ENCODE peak calls at places on chromosomes 4 and X, in four cellular contexts. I, U, P and D are unnamed samples.

GRCh38 chr4:140266958-140267568 is 106.4 kb upstream of the SCOC start:
- DNase-seq in I (no peak), U (no peak), P (no peak), D (no peak)

GRCh38 chr4:144705861-144706590 is 60.1 kb downstream of the HHIP start:
- DNase-seq in I (peak), U (no peak), P (no peak), D (no peak)

GRCh38 chr4:107380836-107381438 is 339.1 kb downstream of the PAPSS1 start:
- DNase-seq in I (no peak), U (no peak), P (no peak), D (no peak)

GRCh38 chr4:89316931-89317366 is 9.3 kb upstream of the GPRIN3 start:
- DNase-seq in I (no peak), U (no peak), P (peak), D (no peak)

GRCh38 chr4:122341906-122342305 is 36.9 kb upstream of the ADAD1 start:
- DNase-seq in I (no peak), U (no peak), P (peak), D (no peak)

GRCh38 chr4:137417676-137418075 is 114.6 kb downstream of the PCDH18 start:
- DNase-seq in I (no peak), U (no peak), P (no peak), D (no peak)

GRCh38 chr4:184748251-184748652 is 14.4 kb upstream of the CENPU start:
- DNase-seq in I (no peak), U (peak), P (no peak), D (no peak)

GRCh38 chrX:15894724-15895123 is 40.1 kb upstream of the AP1S2 start:
- DNase-seq in I (no peak), U (no peak), P (no peak), D (no peak)

GRCh38 chr4:64465263-64465662 is 56.0 kb upstream of the TECRL start:
- DNase-seq in I (no peak), U (no peak), P (no peak), D (no peak)

GRCh38 chr4:128854433-128854832 is 44.9 kb downstream of the JADE1 start:
- DNase-seq in I (no peak), U (no peak), P (peak), D (peak)

GRCh38 chr4:156593464-156593863 is 378.1 kb downstream of the PDGFC start:
- DNase-seq in I (no peak), U (no peak), P (no peak), D (no peak)

GRCh38 chr4:13860126-13860525 is 232.6 kb upstream of the BOD1L1 start:
- DNase-seq in I (peak), U (no peak), P (no peak), D (no peak)

DNA sequence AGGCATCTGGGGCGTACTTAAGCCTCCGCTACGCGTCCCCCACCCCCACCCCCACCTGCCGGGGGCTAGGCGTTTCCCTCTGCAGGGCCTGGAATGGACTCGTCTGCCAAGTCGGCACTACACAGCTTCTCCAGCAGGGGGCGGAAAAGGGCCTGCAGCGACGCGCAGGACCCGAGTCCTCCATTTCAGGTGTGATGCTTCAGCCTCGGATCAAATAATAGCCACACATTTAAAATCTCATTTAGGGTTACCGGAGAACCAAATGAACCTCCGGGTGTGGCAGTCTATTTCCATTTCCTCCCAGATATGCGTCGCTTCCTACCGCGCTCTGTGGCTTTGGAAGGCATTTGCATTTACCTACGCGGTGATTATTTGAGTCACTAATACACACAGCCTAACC is 2.9 kb downstream of the PAK3 start:
- DNase-seq in I (peak), U (peak), P (no peak), D (peak)
- H3K4me3 ChIP-seq in I (peak), U (no peak), P (no peak), D (no peak)

DNA sequence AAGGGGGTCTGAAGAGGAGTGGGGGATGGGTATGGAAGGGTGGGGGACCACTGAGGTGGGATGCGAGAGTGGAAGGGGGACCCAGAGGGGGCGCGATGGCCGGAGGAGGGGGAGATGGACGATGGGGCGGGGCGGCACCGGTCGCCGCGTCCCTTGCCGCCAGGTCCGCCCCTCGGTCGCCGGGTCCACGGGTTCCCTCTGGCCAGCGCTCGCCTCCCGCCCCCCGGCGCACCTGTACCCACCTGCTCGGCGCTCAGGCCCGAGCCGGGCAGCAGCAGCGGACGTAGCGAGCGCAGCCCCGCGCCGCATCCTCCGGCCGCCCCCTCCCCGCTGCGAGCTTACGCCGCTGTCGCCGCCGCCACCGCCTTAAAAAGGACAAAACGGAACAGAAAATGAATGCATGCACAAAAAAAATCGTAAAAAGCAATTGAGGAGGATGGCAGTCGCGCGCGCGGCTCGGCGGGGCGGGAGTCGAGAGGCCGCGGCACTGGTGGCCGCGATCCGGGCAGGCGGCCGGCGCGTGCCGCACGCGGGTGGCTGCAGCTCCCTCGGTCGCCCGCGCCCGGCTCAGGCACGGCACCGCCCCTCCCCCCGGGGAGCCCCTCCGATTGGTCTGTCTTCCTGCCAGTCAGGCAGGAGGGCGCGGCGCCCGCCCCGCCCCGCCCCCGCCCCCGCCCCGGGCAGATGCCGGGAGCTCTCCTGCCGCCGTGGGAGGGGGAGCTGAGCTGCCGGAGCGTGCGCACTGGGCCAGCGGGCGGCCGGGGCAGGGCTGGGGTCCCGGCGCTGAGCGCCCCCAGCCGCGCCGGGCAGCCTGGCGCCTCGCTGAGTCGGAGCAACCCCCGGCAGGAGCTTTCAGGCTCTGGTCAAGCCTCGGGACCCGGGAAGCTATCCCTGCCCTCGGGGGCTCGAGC is at the start of gene JAKMIP1:
- DNase-seq in I (peak), U (peak), P (peak), D (no peak)
- H3K4me3 ChIP-seq in I (peak), U (no peak), P (peak), D (no peak)

GRCh38 chrX:17377047-17377692 is 2.2 kb downstream of the NHS start:
- DNase-seq in I (peak), U (peak), P (no peak), D (no peak)
- H3K4me3 ChIP-seq in I (peak), U (no peak), P (peak), D (no peak)

GRCh38 chr4:6938758-6939201 is 29.2 kb downstream of the TBC1D14 start:
- DNase-seq in I (no peak), U (peak), P (no peak), D (no peak)
- H3K4me3 ChIP-seq in I (no peak), U (no peak), P (no peak), D (no peak)

GRCh38 chrX:23828894-23829293 is 45.9 kb downstream of the SAT1 start:
- DNase-seq in I (no peak), U (no peak), P (no peak), D (no peak)

DNA sequence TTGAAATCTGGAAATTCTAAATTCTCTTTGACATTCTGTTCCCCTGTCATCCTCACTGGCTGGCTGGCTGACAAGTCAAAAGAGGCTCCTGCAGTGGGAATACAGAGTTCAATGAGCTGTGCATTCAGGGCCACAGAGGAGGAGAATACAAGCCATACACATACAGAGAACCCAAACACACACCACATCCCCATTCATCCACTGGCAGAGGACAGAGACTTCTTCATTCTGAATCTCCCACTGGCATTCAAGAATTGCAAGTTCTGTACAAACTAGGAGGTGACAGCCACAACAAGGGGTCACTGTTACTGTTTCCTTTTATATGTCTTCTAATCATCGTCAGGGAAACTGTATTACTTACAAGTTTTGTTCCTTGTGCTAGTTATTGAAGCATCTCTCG is 49.8 kb downstream of the SAT1 start:
- DNase-seq in I (no peak), U (no peak), P (no peak), D (no peak)
- H3K4me3 ChIP-seq in I (no peak), U (no peak), P (no peak), D (no peak)

GRCh38 chr4:1874207-1874606 is 3.0 kb downstream of the NSD2 start:
- DNase-seq in I (no peak), U (peak), P (no peak), D (no peak)

GRCh38 chr4:1873776-1874175 is 2.6 kb downstream of the NSD2 start:
- DNase-seq in I (no peak), U (peak), P (no peak), D (no peak)

GRCh38 chr4:1871471-1872021 is 353 bp downstream of the NSD2 start:
- DNase-seq in I (no peak), U (peak), P (no peak), D (no peak)

GRCh38 chr4:1872918-1873269 is 1.7 kb downstream of the NSD2 start:
- DNase-seq in I (no peak), U (no peak), P (peak), D (no peak)

GRCh38 chr4:1873291-1873690 is 2.1 kb downstream of the NSD2 start:
- DNase-seq in I (peak), U (no peak), P (no peak), D (no peak)
- H3K4me3 ChIP-seq in I (peak), U (no peak), P (no peak), D (no peak)

GRCh38 chrX:99461223-99461622 is 948.9 kb downstream of the PCDH19 start:
- DNase-seq in I (no peak), U (no peak), P (no peak), D (no peak)
- H3K4me3 ChIP-seq in I (no peak), U (no peak), P (no peak), D (no peak)

GRCh38 chrX:1249101-1249887 is 19.3 kb upstream of the CSF2RA start:
- DNase-seq in I (peak), U (peak), P (peak), D (peak)
- H3K4me3 ChIP-seq in I (peak), U (no peak), P (no peak), D (no peak)